ENCODE peak calls at places on chromosomes 11 and 22, in six cellular contexts. One of them, this sample, is unnamed.

GRCh38 chr22:49930596-49931412 is 12.4 kb downstream of the CRELD2 start:
- DNase-seq in GM12892: no peak
- DNase-seq in prostate gland: peak
- DNase-seq in upper lobe of left lung: peak
- DNase-seq in spleen: no peak
- DNase-seq in esophagus muscularis mucosa: no peak
- DNase-seq in this sample: no peak

GRCh38 chr11:68838572-68838964 is 3.1 kb downstream of the CPT1A start:
- DNase-seq in esophagus muscularis mucosa: no peak
- DNase-seq in spleen: no peak
- DNase-seq in prostate gland: no peak
- DNase-seq in GM12892: no peak
- DNase-seq in upper lobe of left lung: peak
- DNase-seq in this sample: no peak

GRCh38 chr11:116172156-116172555 is 600.6 kb downstream of the BUD13 start:
- DNase-seq in esophagus muscularis mucosa: peak
- DNase-seq in upper lobe of left lung: no peak
- DNase-seq in GM12892: no peak
- DNase-seq in prostate gland: no peak
- DNase-seq in spleen: no peak
- DNase-seq in this sample: no peak

GRCh38 chr11:60942207-60942606 is 9.8 kb downstream of the SLC15A3 start:
- DNase-seq in esophagus muscularis mucosa: no peak
- DNase-seq in upper lobe of left lung: no peak
- DNase-seq in spleen: no peak
- DNase-seq in prostate gland: no peak
- DNase-seq in GM12892: no peak
- DNase-seq in this sample: no peak

GRCh38 chr11:44813401-44813800 is 86.6 kb downstream of the TSPAN18 start:
- DNase-seq in GM12892: no peak
- DNase-seq in esophagus muscularis mucosa: no peak
- DNase-seq in prostate gland: no peak
- DNase-seq in upper lobe of left lung: peak
- DNase-seq in spleen: peak
- DNase-seq in this sample: no peak

GRCh38 chr11:118071416-118072030 is 5.4 kb upstream of the TMPRSS4 start:
- DNase-seq in spleen: no peak
- DNase-seq in prostate gland: no peak
- DNase-seq in esophagus muscularis mucosa: no peak
- DNase-seq in upper lobe of left lung: no peak
- DNase-seq in GM12892: no peak
- DNase-seq in this sample: no peak

GRCh38 chr11:42315846-42316245 is 856.4 kb upstream of the LRRC4C start:
- DNase-seq in upper lobe of left lung: no peak
- DNase-seq in prostate gland: no peak
- DNase-seq in GM12892: no peak
- DNase-seq in esophagus muscularis mucosa: no peak
- DNase-seq in spleen: no peak
- DNase-seq in this sample: no peak

GRCh38 chr11:121652982-121653381 is 200.2 kb upstream of the SORL1-AS1 start:
- DNase-seq in prostate gland: no peak
- DNase-seq in upper lobe of left lung: no peak
- DNase-seq in spleen: no peak
- DNase-seq in esophagus muscularis mucosa: no peak
- DNase-seq in GM12892: no peak
- DNase-seq in this sample: no peak

GRCh38 chr22:35900483-35901168 is 128.0 kb downstream of the RBFOX2 start:
- DNase-seq in spleen: no peak
- DNase-seq in prostate gland: no peak
- DNase-seq in upper lobe of left lung: no peak
- DNase-seq in GM12892: no peak
- DNase-seq in esophagus muscularis mucosa: no peak
- DNase-seq in this sample: no peak

GRCh38 chr22:47053865-47054185 is 291.4 kb downstream of the TBC1D22A start:
- DNase-seq in upper lobe of left lung: no peak
- DNase-seq in GM12892: no peak
- DNase-seq in spleen: peak
- DNase-seq in prostate gland: no peak
- DNase-seq in esophagus muscularis mucosa: no peak
- DNase-seq in this sample: no peak

GRCh38 chr11:47270331-47271271 is 668 bp downstream of the MADD start:
- DNase-seq in upper lobe of left lung: peak
- DNase-seq in prostate gland: peak
- DNase-seq in esophagus muscularis mucosa: no peak
- DNase-seq in spleen: peak
- DNase-seq in GM12892: no peak
- DNase-seq in this sample: no peak

GRCh38 chr11:86874314-86875056 is 74.1 kb downstream of the PRSS23 start:
- DNase-seq in upper lobe of left lung: no peak
- DNase-seq in esophagus muscularis mucosa: no peak
- DNase-seq in prostate gland: no peak
- DNase-seq in spleen: no peak
- DNase-seq in GM12892: no peak
- DNase-seq in this sample: no peak

GRCh38 chr11:74720596-74721478 is 10.4 kb downstream of the CHRDL2 start:
- DNase-seq in upper lobe of left lung: peak
- DNase-seq in prostate gland: no peak
- DNase-seq in esophagus muscularis mucosa: peak
- DNase-seq in GM12892: no peak
- DNase-seq in spleen: peak
- DNase-seq in this sample: no peak

GRCh38 chr11:45852018-45852711 is 4.9 kb downstream of the CRY2 start:
- DNase-seq in GM12892: no peak
- DNase-seq in upper lobe of left lung: no peak
- DNase-seq in prostate gland: no peak
- DNase-seq in spleen: no peak
- DNase-seq in esophagus muscularis mucosa: no peak
- DNase-seq in this sample: no peak

GRCh38 chr11:15212876-15213275 is 98.2 kb downstream of the INSC start:
- DNase-seq in prostate gland: no peak
- DNase-seq in spleen: no peak
- DNase-seq in GM12892: no peak
- DNase-seq in upper lobe of left lung: no peak
- DNase-seq in esophagus muscularis mucosa: no peak
- DNase-seq in this sample: no peak

GRCh38 chr11:12706531-12707499 is 32.6 kb downstream of the TEAD1 start:
- DNase-seq in spleen: no peak
- DNase-seq in prostate gland: no peak
- DNase-seq in GM12892: no peak
- DNase-seq in upper lobe of left lung: peak
- DNase-seq in esophagus muscularis mucosa: no peak
- DNase-seq in this sample: no peak

GRCh38 chr11:76801205-76801604 is 18.0 kb downstream of the TSKU start:
- DNase-seq in spleen: peak
- DNase-seq in esophagus muscularis mucosa: peak
- DNase-seq in upper lobe of left lung: no peak
- DNase-seq in prostate gland: peak
- DNase-seq in GM12892: no peak
- DNase-seq in this sample: no peak

GRCh38 chr22:22201185-22201924 is 43.2 kb upstream of the VPREB1 start:
- DNase-seq in GM12892: peak
- DNase-seq in upper lobe of left lung: no peak
- DNase-seq in spleen: peak
- DNase-seq in esophagus muscularis mucosa: no peak
- DNase-seq in prostate gland: no peak
- DNase-seq in this sample: peak

GRCh38 chr11:77442394-77443053 is 31.4 kb downstream of the PAK1 start:
- DNase-seq in GM12892: no peak
- DNase-seq in spleen: no peak
- DNase-seq in upper lobe of left lung: no peak
- DNase-seq in esophagus muscularis mucosa: no peak
- DNase-seq in prostate gland: no peak
- DNase-seq in this sample: no peak

GRCh38 chr22:29345932-29346331 is 30.4 kb upstream of the RASL10A start:
- DNase-seq in esophagus muscularis mucosa: no peak
- DNase-seq in upper lobe of left lung: peak
- DNase-seq in prostate gland: no peak
- DNase-seq in spleen: no peak
- DNase-seq in GM12892: no peak
- DNase-seq in this sample: no peak

GRCh38 chr22:24087071-24087795 is 76.1 kb downstream of the CABIN1 start:
- DNase-seq in prostate gland: no peak
- DNase-seq in GM12892: no peak
- DNase-seq in spleen: peak
- DNase-seq in upper lobe of left lung: no peak
- DNase-seq in esophagus muscularis mucosa: no peak
- DNase-seq in this sample: no peak

GRCh38 chr22:37242395-37242918 is 1.6 kb downstream of the RAC2 start:
- DNase-seq in upper lobe of left lung: peak
- DNase-seq in prostate gland: no peak
- DNase-seq in esophagus muscularis mucosa: peak
- DNase-seq in GM12892: peak
- DNase-seq in spleen: peak
- DNase-seq in this sample: peak

GRCh38 chr11:122271747-122272146 is 155.7 kb upstream of the BLID start:
- DNase-seq in spleen: no peak
- DNase-seq in esophagus muscularis mucosa: no peak
- DNase-seq in GM12892: no peak
- DNase-seq in upper lobe of left lung: no peak
- DNase-seq in prostate gland: no peak
- DNase-seq in this sample: no peak

GRCh38 chr22:42277988-42278776 is 7.7 kb upstream of the TCF20 start:
- DNase-seq in upper lobe of left lung: no peak
- DNase-seq in esophagus muscularis mucosa: no peak
- DNase-seq in spleen: peak
- DNase-seq in prostate gland: no peak
- DNase-seq in GM12892: no peak
- DNase-seq in this sample: no peak

GRCh38 chr11:8298801-8299786 is 35.4 kb upstream of the LMO1 start:
- DNase-seq in spleen: peak
- DNase-seq in upper lobe of left lung: peak
- DNase-seq in prostate gland: no peak
- DNase-seq in esophagus muscularis mucosa: no peak
- DNase-seq in GM12892: no peak
- DNase-seq in this sample: no peak

GRCh38 chr11:113896156-113896879 is 8.3 kb upstream of the HTR3B start:
- DNase-seq in upper lobe of left lung: peak
- DNase-seq in prostate gland: peak
- DNase-seq in spleen: no peak
- DNase-seq in GM12892: no peak
- DNase-seq in esophagus muscularis mucosa: no peak
- DNase-seq in this sample: no peak

GRCh38 chr11:84788220-84788619 is 838.9 kb downstream of the DLG2 start:
- DNase-seq in prostate gland: no peak
- DNase-seq in upper lobe of left lung: no peak
- DNase-seq in GM12892: no peak
- DNase-seq in spleen: no peak
- DNase-seq in esophagus muscularis mucosa: no peak
- DNase-seq in this sample: no peak

GRCh38 chr11:101718406-101718805 is 134.6 kb upstream of the TRPC6 start:
- DNase-seq in GM12892: no peak
- DNase-seq in prostate gland: no peak
- DNase-seq in spleen: no peak
- DNase-seq in esophagus muscularis mucosa: no peak
- DNase-seq in upper lobe of left lung: no peak
- DNase-seq in this sample: no peak

GRCh38 chr11:107408762-107409200 is 48.8 kb downstream of the CWF19L2 start:
- DNase-seq in GM12892: no peak
- DNase-seq in prostate gland: no peak
- DNase-seq in spleen: no peak
- DNase-seq in esophagus muscularis mucosa: no peak
- DNase-seq in upper lobe of left lung: no peak
- DNase-seq in this sample: no peak

GRCh38 chr11:1530686-1531256 is 41.3 kb downstream of the DUSP8 start:
- DNase-seq in prostate gland: no peak
- DNase-seq in GM12892: no peak
- DNase-seq in upper lobe of left lung: no peak
- DNase-seq in spleen: no peak
- DNase-seq in esophagus muscularis mucosa: no peak
- DNase-seq in this sample: no peak

GRCh38 chr11:72005347-72006260 is 6.9 kb downstream of the IL18BP start:
- DNase-seq in prostate gland: no peak
- DNase-seq in spleen: no peak
- DNase-seq in esophagus muscularis mucosa: no peak
- DNase-seq in GM12892: no peak
- DNase-seq in upper lobe of left lung: no peak
- DNase-seq in this sample: no peak
- TF ChIP-seq POLR2AphosphoS5 in prostate gland: no peak
- TF ChIP-seq POLR2AphosphoS5 in spleen: peak
- TF ChIP-seq POLR2AphosphoS5 in esophagus muscularis mucosa: peak
- TF ChIP-seq POLR2AphosphoS5 in GM12892: peak
- TF ChIP-seq POLR2AphosphoS5 in upper lobe of left lung: no peak
- TF ChIP-seq POLR2AphosphoS5 in this sample: peak

GRCh38 chr22:32411829-32412592 is at the start of gene RTCB:
- DNase-seq in spleen: peak
- DNase-seq in GM12892: peak
- DNase-seq in esophagus muscularis mucosa: peak
- DNase-seq in prostate gland: peak
- DNase-seq in upper lobe of left lung: peak
- DNase-seq in this sample: peak
- TF ChIP-seq POLR2A in spleen: peak
- TF ChIP-seq POLR2A in GM12892: peak
- TF ChIP-seq POLR2A in esophagus muscularis mucosa: no peak
- TF ChIP-seq POLR2A in prostate gland: peak
- TF ChIP-seq POLR2A in upper lobe of left lung: peak
- TF ChIP-seq POLR2A in this sample: peak

GRCh38 chr11:65961267-65962135 is at the start of gene SART1:
- DNase-seq in GM12892: peak
- DNase-seq in esophagus muscularis mucosa: peak
- DNase-seq in upper lobe of left lung: peak
- DNase-seq in prostate gland: peak
- DNase-seq in spleen: peak
- DNase-seq in this sample: peak
- TF ChIP-seq POLR2AphosphoS5 in GM12892: peak
- TF ChIP-seq POLR2AphosphoS5 in esophagus muscularis mucosa: peak
- TF ChIP-seq POLR2AphosphoS5 in upper lobe of left lung: peak
- TF ChIP-seq POLR2AphosphoS5 in prostate gland: peak
- TF ChIP-seq POLR2AphosphoS5 in spleen: peak
- TF ChIP-seq POLR2AphosphoS5 in this sample: peak

GRCh38 chr11:72824020-72824419 is 9.8 kb downstream of the ATG16L2 start:
- DNase-seq in spleen: no peak
- DNase-seq in prostate gland: no peak
- DNase-seq in GM12892: no peak
- DNase-seq in upper lobe of left lung: no peak
- DNase-seq in esophagus muscularis mucosa: no peak
- DNase-seq in this sample: no peak
- TF ChIP-seq POLR2A in spleen: no peak
- TF ChIP-seq POLR2A in prostate gland: no peak
- TF ChIP-seq POLR2A in GM12892: peak
- TF ChIP-seq POLR2A in upper lobe of left lung: no peak
- TF ChIP-seq POLR2A in esophagus muscularis mucosa: no peak
- TF ChIP-seq POLR2A in this sample: peak

GRCh38 chr11:128482512-128483191 is 104.7 kb downstream of the ETS1 start:
- DNase-seq in spleen: no peak
- DNase-seq in esophagus muscularis mucosa: no peak
- DNase-seq in upper lobe of left lung: no peak
- DNase-seq in prostate gland: no peak
- DNase-seq in GM12892: no peak
- DNase-seq in this sample: no peak
- TF ChIP-seq POLR2AphosphoS5 in spleen: no peak
- TF ChIP-seq POLR2AphosphoS5 in esophagus muscularis mucosa: no peak
- TF ChIP-seq POLR2AphosphoS5 in upper lobe of left lung: no peak
- TF ChIP-seq POLR2AphosphoS5 in prostate gland: no peak
- TF ChIP-seq POLR2AphosphoS5 in GM12892: peak
- TF ChIP-seq POLR2AphosphoS5 in this sample: no peak